ENCODE peak calls at places on chromosomes 6 and 20, in eight cellular contexts. D is astrocyte of the spinal cord; H is fibroblast of the aortic adventitia; Q is lower lobe of right lung; T is CD8-positive, alpha-beta T cell; B is body of pancreas; O is astrocyte of the cerebellum; A is BJ. L is an unnamed sample.

GRCh38 chr6:24228681-24229255 is 102.8 kb downstream of the NRSN1 start:
- DNase-seq in D (peak; percentile 38), H (no peak), Q (no peak), T (no peak), B (peak; percentile 51), O (no peak), A (no peak), L (no peak)

GRCh38 chr20:18609741-18610140 is 21.9 kb downstream of the DTD1 start:
- DNase-seq in D (no peak), H (no peak), Q (no peak), T (no peak), B (no peak), O (no peak), A (no peak), L (no peak)

GRCh38 chr6:41519748-41520699 is 26.2 kb upstream of the FOXP4 start:
- DNase-seq in D (no peak), H (no peak), Q (peak; percentile 65), T (no peak), B (peak; percentile 29), O (no peak), A (no peak), L (peak; percentile 59)

GRCh38 chr6:33249732-33250625 is 21.7 kb downstream of the VPS52 start:
- DNase-seq in D (peak; percentile 76), H (peak; percentile 80), Q (no peak), T (no peak), B (peak; percentile 11), O (peak; percentile 41), A (peak; percentile 75), L (no peak)

GRCh38 chr6:161439093-161439492 is 165.2 kb upstream of the AGPAT4 start:
- DNase-seq in D (peak; percentile 95), H (peak; percentile 79), Q (no peak), T (no peak), B (peak; percentile 73), O (peak; percentile 94), A (peak; percentile 54), L (no peak)

GRCh38 chr6:41705996-41706835 is 29.2 kb downstream of the TFEB start:
- DNase-seq in D (peak; percentile 65), H (peak; percentile 68), Q (peak; percentile 86), T (peak; percentile 31), B (peak; percentile 74), O (peak; percentile 27), A (no peak), L (no peak)

GRCh38 chr6:94213176-94213575 is 793.8 kb upstream of the EPHA7 start:
- DNase-seq in D (no peak), H (no peak), Q (no peak), T (no peak), B (no peak), O (peak; percentile 49), A (no peak), L (no peak)

GRCh38 chr20:39090881-39091280 is 128.7 kb downstream of the DHX35 start:
- DNase-seq in D (no peak), H (no peak), Q (no peak), T (no peak), B (no peak), O (no peak), A (no peak), L (no peak)

GRCh38 chr20:9211016-9211760 is 142.3 kb downstream of the PLCB4 start:
- DNase-seq in D (no peak), H (no peak), Q (no peak), T (no peak), B (no peak), O (no peak), A (no peak), L (no peak)

GRCh38 chr20:9214676-9215075 is 145.8 kb downstream of the PLCB4 start:
- DNase-seq in D (peak; percentile 67), H (peak; percentile 93), Q (no peak), T (no peak), B (no peak), O (peak; percentile 44), A (peak; percentile 84), L (no peak)

GRCh38 chr20:9220874-9221547 is 152.1 kb downstream of the PLCB4 start:
- DNase-seq in D (peak; percentile 84), H (peak; percentile 45), Q (no peak), T (no peak), B (no peak), O (peak; percentile 55), A (peak; percentile 56), L (no peak)

GRCh38 chr20:9218412-9219001 is 149.6 kb downstream of the PLCB4 start:
- DNase-seq in D (peak; percentile 46), H (no peak), Q (no peak), T (no peak), B (no peak), O (no peak), A (no peak), L (no peak)

GRCh38 chr20:9215539-9215938 is 146.7 kb downstream of the PLCB4 start:
- DNase-seq in D (no peak), H (no peak), Q (no peak), T (no peak), B (no peak), O (no peak), A (no peak), L (no peak)
- TF ChIP-seq CTCF in D (peak; percentile 43), H (peak; percentile 18), Q (peak; percentile 11), T (no peak), B (no peak), O (peak; percentile 29), A (peak; percentile 37), L (peak; percentile 45)

GRCh38 chr20:36827541-36828279 is 48.2 kb upstream of the TLDC2 start:
- DNase-seq in D (no peak), H (no peak), Q (no peak), T (no peak), B (no peak), O (no peak), A (no peak), L (no peak)

GRCh38 chr20:36833275-36834020 is 42.5 kb upstream of the TLDC2 start:
- DNase-seq in D (no peak), H (peak; percentile 46), Q (no peak), T (no peak), B (no peak), O (no peak), A (no peak), L (no peak)

GRCh38 chr20:36832791-36833190 is 43.1 kb upstream of the TLDC2 start:
- DNase-seq in D (no peak), H (no peak), Q (no peak), T (no peak), B (no peak), O (no peak), A (no peak), L (no peak)

GRCh38 chr20:36835025-36835424 is 40.9 kb upstream of the TLDC2 start:
- DNase-seq in D (no peak), H (no peak), Q (no peak), T (no peak), B (no peak), O (no peak), A (no peak), L (no peak)

DNA sequence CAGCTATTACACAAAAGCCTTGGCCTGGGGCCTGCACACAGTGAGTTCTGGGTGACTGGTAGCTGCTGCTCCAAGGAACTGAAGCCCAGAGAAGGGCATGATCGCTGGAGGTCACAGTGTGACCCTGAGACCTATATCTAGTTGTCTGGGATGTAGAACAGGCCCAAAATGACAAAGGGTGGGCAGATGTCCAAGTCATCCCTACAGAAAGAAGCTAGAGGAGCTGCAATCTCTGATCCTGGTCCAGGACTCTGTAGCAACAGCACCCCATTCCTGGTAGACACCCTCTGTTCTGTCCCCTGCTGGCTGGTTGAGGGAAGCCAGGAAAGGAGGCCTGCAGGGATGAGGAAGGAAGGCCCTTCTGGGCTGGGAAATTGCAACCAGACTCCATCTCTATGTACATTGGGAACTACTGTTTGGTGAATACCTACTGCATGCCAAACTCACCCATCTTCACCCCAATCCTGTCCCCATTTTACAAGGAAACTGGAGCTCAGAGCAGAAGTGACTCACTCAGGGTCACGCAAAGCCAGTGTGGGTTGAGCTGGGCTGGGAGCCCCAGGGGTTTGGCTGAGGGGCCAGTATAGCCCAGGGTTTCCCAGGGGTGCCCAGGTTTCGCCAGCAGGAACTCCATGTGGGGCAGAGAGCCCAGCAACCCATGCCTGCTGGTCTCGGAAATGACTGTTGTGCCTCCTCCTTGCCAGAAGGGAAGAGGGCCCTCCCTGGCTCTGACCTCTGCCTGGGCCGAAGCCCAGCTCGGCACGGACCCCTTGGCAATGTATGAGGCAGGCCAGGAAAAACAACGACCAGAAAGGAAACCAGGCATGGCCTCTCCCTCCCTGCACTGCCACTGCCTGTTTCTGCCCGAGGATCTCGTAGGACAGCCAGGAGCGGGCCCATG is 44.9 kb upstream of the TLDC2 start:
- DNase-seq in D (no peak), H (peak; percentile 89), Q (peak; percentile 55), T (no peak), B (no peak), O (no peak), A (no peak), L (no peak)
- TF ChIP-seq CTCF in D (peak; percentile 30), H (peak; percentile 85), Q (peak; percentile 38), T (no peak), B (no peak), O (peak; percentile 56), A (peak; percentile 65), L (no peak)

GRCh38 chr6:5772634-5773230 is 234.0 kb downstream of the NRN1 start:
- DNase-seq in D (no peak), H (no peak), Q (no peak), T (no peak), B (no peak), O (no peak), A (no peak), L (no peak)

GRCh38 chr6:5776104-5776503 is 230.6 kb downstream of the NRN1 start:
- DNase-seq in D (no peak), H (no peak), Q (no peak), T (no peak), B (no peak), O (no peak), A (no peak), L (no peak)

GRCh38 chr6:5767471-5767870 is 239.3 kb downstream of the NRN1 start:
- DNase-seq in D (no peak), H (no peak), Q (no peak), T (no peak), B (no peak), O (no peak), A (no peak), L (no peak)

GRCh38 chr6:5766260-5766659 is 240.5 kb downstream of the NRN1 start:
- DNase-seq in D (no peak), H (no peak), Q (no peak), T (no peak), B (no peak), O (no peak), A (no peak), L (no peak)

GRCh38 chr6:5771759-5772158 is 235.0 kb downstream of the NRN1 start:
- DNase-seq in D (no peak), H (no peak), Q (no peak), T (no peak), B (no peak), O (no peak), A (no peak), L (no peak)
- TF ChIP-seq CTCF in D (no peak), H (no peak), Q (no peak), T (no peak), B (no peak), O (no peak), A (no peak), L (no peak)

GRCh38 chr6:150352321-150353296 is 16.2 kb upstream of the IYD start:
- DNase-seq in D (peak; percentile 70), H (peak; percentile 80), Q (no peak), T (no peak), B (no peak), O (peak; percentile 37), A (peak; percentile 58), L (no peak)

GRCh38 chr6:150353445-150353844 is 15.4 kb upstream of the IYD start:
- DNase-seq in D (no peak), H (no peak), Q (no peak), T (no peak), B (no peak), O (no peak), A (no peak), L (no peak)

GRCh38 chr6:150355932-150356331 is 12.9 kb upstream of the IYD start:
- DNase-seq in D (no peak), H (no peak), Q (no peak), T (no peak), B (no peak), O (no peak), A (no peak), L (no peak)

GRCh38 chr6:150354754-150355571 is 13.8 kb upstream of the IYD start:
- DNase-seq in D (peak; percentile 48), H (peak; percentile 28), Q (no peak), T (no peak), B (no peak), O (no peak), A (no peak), L (no peak)
- TF ChIP-seq CTCF in D (no peak), H (no peak), Q (no peak), T (no peak), B (no peak), O (no peak), A (no peak), L (no peak)